ENCODE peak calls at places on chromosomes 13 and 19, in nine cellular contexts. B is activated naive CD8-positive, alpha-beta T cell treated with anti-CD3 and anti-CD28 coated beads, Interleukin-2, amount 50 U/mL, for 24 hours; N is heart right ventricle; U is keratinocyte; A is amygdala; S is GDM1; M is NCI-H1092; F is activated CD4-positive, alpha-beta T cell treated with anti-CD3 and anti-CD28 coated beads, Interleukin-2, amount 50 U/mL, for 1 hour; Y is activated gamma-delta T cell treated with anti-CD3 and anti-CD28 coated beads, Interleukin-2, amount 50 U/mL, for 16 hours. J is an unnamed sample.

GRCh38 chr19:27909185-27909840 is 1303.6 kb downstream of the UQCRFS1 start:
- DNase-seq in S (no peak), M (no peak), Y (no peak), A (no peak), U (no peak), N (no peak), B (no peak), F (no peak), J (no peak)

GRCh38 chr13:113973218-113974164 is at the start of gene C13orf46:
- DNase-seq in N (no peak), Y (no peak), S (no peak), M (no peak), U (no peak), B (no peak), A (no peak), F (no peak), J (no peak)

GRCh38 chr19:3670258-3670795 is 29.9 kb downstream of the PIP5K1C start:
- DNase-seq in F (no peak), U (no peak), A (peak; percentile 39), S (no peak), N (peak; percentile 77), M (no peak), Y (no peak), B (no peak), J (no peak)

GRCh38 chr19:58021541-58022282 is 12.1 kb upstream of the ZSCAN1 start:
- DNase-seq in N (no peak), U (no peak), S (peak; percentile 1), F (peak; percentile 21), B (peak; percentile 42), Y (peak; percentile 44), M (peak; percentile 80), A (peak; percentile 12), J (no peak)

GRCh38 chr19:7292950-7293794 is 1.0 kb downstream of the INSR start:
- DNase-seq in F (no peak), B (peak; percentile 9), U (no peak), M (no peak), Y (no peak), A (peak; percentile 59), S (no peak), N (peak; percentile 52), J (no peak)

GRCh38 chr13:38535271-38535670 is 151.6 kb upstream of the FREM2 start:
- DNase-seq in A (no peak), S (no peak), B (no peak), Y (no peak), N (no peak), U (no peak), F (no peak), M (peak; percentile 89), J (no peak)

GRCh38 chr13:65456150-65456912 is 1773.8 kb downstream of the PCDH9 start:
- DNase-seq in B (no peak), U (no peak), N (no peak), F (no peak), Y (no peak), S (no peak), M (peak; percentile 22), A (no peak), J (no peak)

GRCh38 chr19:532578-533484 is 1.3 kb downstream of the CDC34 start:
- DNase-seq in N (peak; percentile 85), B (peak; percentile 41), A (peak; percentile 84), S (no peak), Y (no peak), M (peak; percentile 72), F (peak; percentile 40), U (no peak), J (peak; percentile 45)

GRCh38 chr19:19352823-19353222 is 32.2 kb downstream of the MAU2 start:
- DNase-seq in N (no peak), B (no peak), S (no peak), A (no peak), F (no peak), U (no peak), Y (no peak), M (no peak), J (no peak)

GRCh38 chr13:107252428-107252827 is 684.5 kb upstream of the ARGLU1 start:
- DNase-seq in B (no peak), M (no peak), U (no peak), N (no peak), A (no peak), S (no peak), F (no peak), Y (no peak), J (no peak)

GRCh38 chr13:88623150-88623549 is 952.0 kb downstream of the SLITRK5 start:
- DNase-seq in B (no peak), A (no peak), S (peak; percentile 58), Y (no peak), U (no peak), M (no peak), N (no peak), F (no peak), J (no peak)

GRCh38 chr13:23159205-23159586 is 21.6 kb upstream of the SGCG start:
- DNase-seq in Y (no peak), N (peak; percentile 33), U (no peak), F (no peak), S (no peak), A (no peak), B (peak; percentile 22), M (no peak), J (no peak)

GRCh38 chr13:94339116-94339687 is 140.3 kb downstream of the DCT start:
- DNase-seq in B (no peak), F (no peak), U (no peak), N (no peak), A (no peak), Y (no peak), S (no peak), M (no peak), J (no peak)

GRCh38 chr19:10390652-10391286 is 10.4 kb upstream of the TYK2 start:
- DNase-seq in N (peak; percentile 45), Y (peak; percentile 46), A (peak; percentile 39), F (peak; percentile 63), B (peak; percentile 69), U (no peak), M (peak; percentile 38), S (peak; percentile 42), J (peak; percentile 62)

GRCh38 chr19:16293133-16294085 is 31.2 kb upstream of the KLF2 start:
- DNase-seq in F (no peak), M (peak; percentile 51), Y (no peak), B (no peak), S (no peak), U (no peak), N (peak; percentile 62), A (peak; percentile 27), J (no peak)

GRCh38 chr13:113596321-113597200 is 12.0 kb downstream of the TFDP1 start:
- DNase-seq in Y (no peak), F (no peak), A (no peak), M (no peak), S (no peak), B (no peak), N (no peak), U (no peak), J (no peak)

GRCh38 chr19:33312065-33312464 is 9.7 kb upstream of the CEBPA start:
- DNase-seq in A (no peak), Y (no peak), N (no peak), B (no peak), F (no peak), S (no peak), U (no peak), M (no peak), J (no peak)

GRCh38 chr13:30463820-30464495 is 1.8 kb downstream of the HMGB1 start:
- DNase-seq in N (peak; percentile 57), B (peak; percentile 69), A (peak; percentile 57), S (peak; percentile 74), M (no peak), U (no peak), F (peak; percentile 60), Y (peak; percentile 60), J (no peak)

GRCh38 chr19:50794778-50795664 is 4.8 kb downstream of the ACP4 start:
- DNase-seq in N (no peak), Y (no peak), U (no peak), A (no peak), S (no peak), B (peak; percentile 56), F (no peak), M (no peak), J (no peak)

GRCh38 chr13:47287291-47287751 is 390.5 kb upstream of the HTR2A start:
- DNase-seq in S (no peak), N (no peak), F (no peak), U (no peak), Y (no peak), A (no peak), M (no peak), B (no peak), J (no peak)

J was measured in glomerular endothelial cell.